ENCODE peak calls at places on chromosomes 3 and 15, in eight cellular contexts. K is HT1080; F is CD4-positive, alpha-beta memory T cell; L is non-pigmented ciliary epithelial cell; A is amniotic stem cell; Q is stimulated activated effector memory CD8-positive, alpha-beta T cell treated with anti-CD3 and anti-CD28 coated beads, Interleukin-12 subunit alpha, Interleukin-12 subunit beta, amount 100 ng/mL, for 72 hours; V is heart left ventricle; E is naive thymus-derived CD4-positive, alpha-beta T cell. W is an unnamed sample.

GRCh38 chr3:47409688-47410416 is 29.0 kb downstream of the PTPN23 start:
- DNase-seq in K (no peak), F (no peak), L (no peak), A (no peak), Q (no peak), V (no peak), E (no peak), W (no peak)

GRCh38 chr3:157145566-157145965 is 14.4 kb downstream of the CCNL1 start:
- DNase-seq in K (no peak), F (no peak), L (no peak), A (no peak), Q (no peak), V (no peak), E (no peak), W (no peak)

GRCh38 chr15:40878785-40879184 is 4.8 kb upstream of the RHOV start:
- DNase-seq in K (peak; percentile 70), F (no peak), L (no peak), A (no peak), Q (no peak), V (no peak), E (no peak), W (no peak)

GRCh38 chr3:41508063-41508696 is 308.9 kb downstream of the CTNNB1 start:
- DNase-seq in K (peak; percentile 71), F (no peak), L (peak; percentile 2), A (no peak), Q (no peak), V (no peak), E (no peak), W (no peak)

GRCh38 chr3:119420196-119420595 is 43.2 kb downstream of the TMEM39A start:
- DNase-seq in K (no peak), F (no peak), L (no peak), A (no peak), Q (no peak), V (no peak), E (no peak), W (no peak)

GRCh38 chr3:66435988-66436387 is 64.8 kb downstream of the LRIG1 start:
- DNase-seq in K (no peak), F (no peak), L (no peak), A (no peak), Q (no peak), V (peak; percentile 56), E (no peak), W (no peak)

GRCh38 chr3:16490062-16490641 is 23.3 kb downstream of the RFTN1 start:
- DNase-seq in K (no peak), F (no peak), L (no peak), A (no peak), Q (no peak), V (no peak), E (no peak), W (no peak)

GRCh38 chr3:188739547-188739946 is 432.2 kb upstream of the TPRG1 start:
- DNase-seq in K (no peak), F (no peak), L (no peak), A (no peak), Q (no peak), V (no peak), E (no peak), W (no peak)

GRCh38 chr15:27686376-27686775 is 412.7 kb downstream of the OCA2 start:
- DNase-seq in K (peak; percentile 77), F (no peak), L (peak; percentile 54), A (no peak), Q (no peak), V (no peak), E (no peak), W (no peak)

GRCh38 chr15:82159922-82160321 is 102.6 kb downstream of the EFL1 start:
- DNase-seq in K (peak; percentile 98), F (no peak), L (peak; percentile 93), A (peak; percentile 94), Q (no peak), V (no peak), E (no peak), W (no peak)

GRCh38 chr3:197281849-197282248 is 16.6 kb downstream of the DLG1 start:
- DNase-seq in K (no peak), F (no peak), L (no peak), A (no peak), Q (no peak), V (no peak), E (no peak), W (no peak)

GRCh38 chr3:177131927-177132636 is 65.2 kb downstream of the TBL1XR1 start:
- DNase-seq in K (no peak), F (no peak), L (no peak), A (no peak), Q (no peak), V (no peak), E (no peak), W (no peak)

GRCh38 chr3:136305879-136306278 is 55.7 kb downstream of the PCCB start:
- DNase-seq in K (peak; percentile 60), F (no peak), L (no peak), A (no peak), Q (no peak), V (no peak), E (no peak), W (no peak)

GRCh38 chr15:67117356-67117755 is 52.0 kb downstream of the SMAD3 start:
- DNase-seq in K (no peak), F (no peak), L (no peak), A (no peak), Q (no peak), V (peak; percentile 54), E (no peak), W (no peak)

GRCh38 chr15:44231842-44232241 is 36.8 kb upstream of the FRMD5 start:
- DNase-seq in K (no peak), F (no peak), L (no peak), A (no peak), Q (no peak), V (no peak), E (no peak), W (no peak)

GRCh38 chr3:11434017-11434526 is 161.9 kb downstream of the ATG7 start:
- DNase-seq in K (no peak), F (no peak), L (peak; percentile 44), A (peak; percentile 61), Q (no peak), V (peak; percentile 56), E (no peak), W (no peak)

GRCh38 chr3:16140894-16141285 is 33.6 kb upstream of the GALNT15 start:
- DNase-seq in K (no peak), F (no peak), L (no peak), A (no peak), Q (no peak), V (no peak), E (no peak), W (no peak)

GRCh38 chr3:160841455-160841854 is 85.4 kb downstream of the PPM1L start:
- DNase-seq in K (no peak), F (no peak), L (no peak), A (no peak), Q (no peak), V (no peak), E (no peak), W (no peak)

GRCh38 chr3:186589856-186590579 is 19.5 kb downstream of the DNAJB11 start:
- DNase-seq in K (peak; percentile 65), F (peak; percentile 34), L (no peak), A (no peak), Q (no peak), V (no peak), E (no peak), W (no peak)

GRCh38 chr3:128617557-128618397 is 32.8 kb downstream of the RPN1 start:
- DNase-seq in K (peak; percentile 95), F (peak; percentile 99), L (peak; percentile 68), A (peak; percentile 94), Q (peak; percentile 96), V (peak; percentile 98), E (peak; percentile 99), W (peak; percentile 98)

GRCh38 chr15:47184003-47184404 is 533.3 kb upstream of the SEMA6D start:
- DNase-seq in K (no peak), F (no peak), L (no peak), A (no peak), Q (no peak), V (no peak), E (no peak), W (no peak)